ENCODE peak calls at places on chromosomes 2 and 18, in eight cellular contexts. O, P, M, Y, W, J, Z and T are unnamed samples.
A peak's percentile ranks its signal among the peaks of the same experiment; 100 is the strongest.

GRCh38 chr2:237674731-237675276 is 47.4 kb downstream of the LRRFIP1 start:
- DNase-seq in O (peak; percentile 64), P (peak; percentile 67), M (peak; percentile 74), Y (peak; percentile 90), W (peak; percentile 80), J (peak; percentile 87), Z (peak; percentile 87), T (peak; percentile 69)

GRCh38 chr18:53534695-53535094 is 689.8 kb downstream of the MBD2 start:
- DNase-seq in O (peak; percentile 82), P (no peak), M (no peak), Y (no peak), W (no peak), J (no peak), Z (no peak), T (peak; percentile 2)

GRCh38 chr2:2699117-2699497 is 368.0 kb upstream of the MYT1L start:
- DNase-seq in O (no peak), P (no peak), M (no peak), Y (no peak), W (peak; percentile 7), J (no peak), Z (no peak), T (no peak)

GRCh38 chr18:77067315-77068061 is 65.1 kb downstream of the MBP start:
- DNase-seq in O (no peak), P (no peak), M (no peak), Y (peak; percentile 84), W (peak; percentile 7), J (peak; percentile 43), Z (peak; percentile 32), T (peak; percentile 98)

GRCh38 chr2:70396589-70396988 is 94.7 kb upstream of the FAM136A start:
- DNase-seq in O (no peak), P (no peak), M (no peak), Y (no peak), W (no peak), J (no peak), Z (no peak), T (no peak)

GRCh38 chr2:239300871-239301742 is 99.7 kb downstream of the HDAC4 start:
- DNase-seq in O (no peak), P (peak; percentile 51), M (peak; percentile 25), Y (no peak), W (no peak), J (no peak), Z (no peak), T (no peak)

GRCh38 chr2:121613774-121614173 is 35.5 kb downstream of the CLASP1 start:
- DNase-seq in O (no peak), P (no peak), M (no peak), Y (no peak), W (no peak), J (no peak), Z (no peak), T (no peak)

GRCh38 chr2:234550511-234551107 is 53.7 kb upstream of the ARL4C start:
- DNase-seq in O (peak; percentile 72), P (peak; percentile 66), M (no peak), Y (peak; percentile 64), W (peak; percentile 86), J (peak; percentile 88), Z (peak; percentile 53), T (peak; percentile 75)

GRCh38 chr2:37711308-37711731 is 39.9 kb upstream of the CDC42EP3 start:
- DNase-seq in O (no peak), P (no peak), M (no peak), Y (peak; percentile 73), W (peak; percentile 39), J (no peak), Z (peak; percentile 72), T (peak; percentile 79)

GRCh38 chr2:84844141-84844540 is 36.7 kb downstream of the TRABD2A start:
- DNase-seq in O (no peak), P (no peak), M (no peak), Y (no peak), W (no peak), J (no peak), Z (no peak), T (no peak)

GRCh38 chr2:46816151-46816845 is 99.3 kb downstream of the MCFD2 start:
- DNase-seq in O (no peak), P (no peak), M (no peak), Y (no peak), W (no peak), J (no peak), Z (no peak), T (no peak)

GRCh38 chr2:60446413-60447358 is 106.8 kb downstream of the BCL11A start:
- DNase-seq in O (no peak), P (no peak), M (no peak), Y (peak; percentile 83), W (no peak), J (peak; percentile 82), Z (no peak), T (no peak)

GRCh38 chr18:61892683-61893303 is at the start of gene RNF152:
- DNase-seq in O (peak; percentile 41), P (peak; percentile 68), M (no peak), Y (peak; percentile 8), W (peak; percentile 40), J (no peak), Z (no peak), T (no peak)

GRCh38 chr18:41690332-41691110 is 264.5 kb upstream of the PIK3C3 start:
- DNase-seq in O (no peak), P (no peak), M (no peak), Y (no peak), W (no peak), J (no peak), Z (no peak), T (no peak)

GRCh38 chr2:20193185-20193584 is 31.7 kb downstream of the SDC1 start:
- DNase-seq in O (no peak), P (no peak), M (no peak), Y (no peak), W (no peak), J (no peak), Z (no peak), T (no peak)

GRCh38 chr18:63505566-63506335 is 29.0 kb downstream of the SERPINB5 start:
- DNase-seq in O (no peak), P (no peak), M (no peak), Y (peak; percentile 33), W (peak; percentile 79), J (peak; percentile 88), Z (peak; percentile 5), T (peak; percentile 41)

GRCh38 chr2:147108553-147108952 is 736.3 kb upstream of the ACVR2A start:
- DNase-seq in O (no peak), P (no peak), M (no peak), Y (no peak), W (peak; percentile 3), J (no peak), Z (no peak), T (peak; percentile 69)

GRCh38 chr2:1660656-1661650 is 83.4 kb downstream of the PXDN start:
- DNase-seq in O (no peak), P (peak; percentile 32), M (no peak), Y (no peak), W (no peak), J (no peak), Z (no peak), T (no peak)

GRCh38 chr18:9690418-9691178 is 17.5 kb upstream of the RAB31 start:
- DNase-seq in O (no peak), P (no peak), M (no peak), Y (no peak), W (no peak), J (no peak), Z (no peak), T (peak; percentile 76)

GRCh38 chr2:111982822-111983221 is 72.2 kb upstream of the TMEM87B start:
- DNase-seq in O (no peak), P (no peak), M (no peak), Y (peak; percentile 74), W (no peak), J (no peak), Z (no peak), T (no peak)

GRCh38 chr2:86193901-86194567 is 1.2 kb downstream of the IMMT start:
- DNase-seq in O (no peak), P (no peak), M (no peak), Y (no peak), W (peak; percentile 26), J (peak; percentile 60), Z (no peak), T (no peak)

GRCh38 chr2:110828330-110828729 is 96.0 kb downstream of the ACOXL start:
- DNase-seq in O (no peak), P (no peak), M (no peak), Y (no peak), W (no peak), J (peak; percentile 15), Z (no peak), T (peak; percentile 14)

GRCh38 chr2:44999540-44999939 is 9.7 kb downstream of the SIX2 start:
- DNase-seq in O (no peak), P (no peak), M (no peak), Y (no peak), W (no peak), J (no peak), Z (no peak), T (no peak)

GRCh38 chr2:135698838-135699237 is 42.8 kb upstream of the UBXN4 start:
- DNase-seq in O (no peak), P (no peak), M (no peak), Y (no peak), W (no peak), J (no peak), Z (no peak), T (no peak)